ENCODE peak calls at places on chromosomes 5 and 9, in four cellular contexts. E, L, D and Z are unnamed samples.

GRCh38 chr5:179902763-179903158 is 4.9 kb downstream of the TBC1D9B start:
- DNase-seq in E (no peak), L (no peak), D (no peak), Z (no peak)

GRCh38 chr5:108769352-108769751 is 21.7 kb downstream of the FER start:
- DNase-seq in D (no peak), L (no peak), E (no peak), Z (no peak)

GRCh38 chr9:115606851-115607250 is 488.9 kb upstream of the TNC start:
- DNase-seq in D (no peak), E (no peak), L (no peak), Z (no peak)

GRCh38 chr5:14816999-14817761 is 54.4 kb downstream of the ANKH start:
- DNase-seq in E (no peak), L (no peak), D (peak), Z (no peak)

GRCh38 chr5:118891252-118891651 is 97.1 kb downstream of the DTWD2 start:
- DNase-seq in E (no peak), L (no peak), D (no peak), Z (no peak)

GRCh38 chr5:180816608-180817534 is 14.3 kb upstream of the MGAT1 start:
- DNase-seq in D (peak), L (no peak), E (no peak), Z (no peak)

GRCh38 chr9:94743035-94743954 is 16.8 kb downstream of the AOPEP start:
- DNase-seq in D (no peak), L (no peak), E (no peak), Z (no peak)

GRCh38 chr9:137307255-137308101 is 5.4 kb upstream of the NRARP start:
- DNase-seq in D (peak), E (peak), L (no peak), Z (peak)

GRCh38 chr5:172187118-172188032 is 649 bp downstream of the STK10 start:
- DNase-seq in E (no peak), L (peak), D (no peak), Z (peak)

GRCh38 chr9:130255638-130255930 is 10.0 kb upstream of the HMCN2 start:
- DNase-seq in D (no peak), E (no peak), L (no peak), Z (no peak)

GRCh38 chr5:1769752-1770442 is 29.7 kb downstream of the MRPL36 start:
- DNase-seq in L (no peak), D (peak), E (no peak), Z (peak)

GRCh38 chr5:135678640-135679268 is 100.0 kb upstream of the CXCL14 start:
- DNase-seq in E (no peak), L (no peak), D (no peak), Z (no peak)

GRCh38 chr9:71806916-71807315 is 38.6 kb upstream of the CEMIP2 start:
- DNase-seq in L (peak), D (peak), E (no peak), Z (peak)

GRCh38 chr5:145548097-145548496 is 287.0 kb downstream of the PRELID2 start:
- DNase-seq in D (no peak), L (no peak), E (no peak), Z (no peak)

GRCh38 chr5:76556511-76557221 is 66.5 kb downstream of the F2RL2 start:
- DNase-seq in E (no peak), L (no peak), D (no peak), Z (no peak)

GRCh38 chr9:86020731-86021130 is 78.6 kb downstream of the GOLM1 start:
- DNase-seq in E (no peak), L (no peak), D (no peak), Z (no peak)

GRCh38 chr5:57824047-57824446 is 341.4 kb upstream of the ACTBL2 start:
- DNase-seq in D (no peak), L (no peak), E (no peak), Z (no peak)

GRCh38 chr9:130445268-130445983 is 665 bp downstream of the ASS1 start:
- DNase-seq in D (peak), E (no peak), L (no peak), Z (no peak)

GRCh38 chr5:139181835-139182452 is 16.2 kb downstream of the SIL1 start:
- DNase-seq in L (no peak), D (no peak), E (no peak), Z (no peak)

GRCh38 chr5:60604771-60605170 is 95.2 kb downstream of the DEPDC1B start:
- DNase-seq in D (no peak), E (no peak), L (no peak), Z (no peak)

GRCh38 chr5:50888754-50889153 is 222.3 kb downstream of the PARP8 start:
- DNase-seq in L (no peak), D (no peak), E (no peak), Z (no peak)

GRCh38 chr5:172753101-172753500 is 17.9 kb downstream of the DUSP1 start:
- DNase-seq in D (no peak), L (no peak), E (no peak), Z (no peak)

GRCh38 chr5:156920042-156920860 is 42.8 kb downstream of the TIMD4 start:
- DNase-seq in E (no peak), L (no peak), D (no peak), Z (no peak)

GRCh38 chr5:54718647-54719046 is 201.1 kb downstream of the SNX18 start:
- DNase-seq in D (peak), E (no peak), L (no peak), Z (no peak)

GRCh38 chr5:134432677-134433359 is 21.1 kb upstream of the CDKN2AIPNL start:
- DNase-seq in E (no peak), D (no peak), L (no peak), Z (no peak)

DNA sequence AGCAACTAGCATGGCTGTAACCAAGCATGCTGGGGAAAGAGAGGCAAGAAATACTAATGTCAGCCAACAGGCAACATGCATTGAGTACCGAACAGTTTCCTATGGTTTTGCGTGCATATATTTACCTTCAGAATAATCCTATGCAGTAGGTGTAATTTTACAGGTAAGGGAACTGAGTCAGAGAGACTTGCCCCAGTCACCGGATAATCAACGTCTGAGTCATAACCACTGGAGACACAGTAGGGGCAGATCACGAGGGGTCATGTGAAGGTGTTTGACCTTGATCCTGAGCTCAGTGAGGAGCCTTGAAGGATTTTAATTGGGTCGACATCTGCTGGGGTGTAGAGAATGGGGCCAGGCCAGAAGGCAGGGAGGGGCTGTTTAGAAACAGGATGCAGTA is 13.4 kb upstream of the TSC1 start:
- DNase-seq in D (no peak), E (no peak), L (no peak), Z (no peak)
- TF ChIP-seq CTCF in D (no peak), E (no peak), L (no peak), Z (no peak)

GRCh38 chr9:89319015-89319905 is 960 bp downstream of the SECISBP2 start:
- DNase-seq in D (no peak), E (no peak), L (no peak), Z (no peak)
- TF ChIP-seq CTCF in D (no peak), E (no peak), L (peak), Z (peak)

GRCh38 chr5:167294861-167295685 is 996.4 kb upstream of the WWC1 start:
- DNase-seq in E (no peak), L (no peak), D (no peak), Z (no peak)
- TF ChIP-seq CTCF in E (no peak), L (no peak), D (no peak), Z (no peak)

GRCh38 chr5:112183103-112183634 is 235.9 kb downstream of the EPB41L4A start:
- DNase-seq in E (no peak), D (no peak), L (no peak), Z (no peak)

GRCh38 chr5:112189328-112189840 is 229.7 kb downstream of the EPB41L4A start:
- DNase-seq in E (no peak), D (no peak), L (no peak), Z (no peak)

GRCh38 chr5:112192072-112192471 is 227.0 kb downstream of the EPB41L4A start:
- DNase-seq in E (no peak), L (no peak), D (no peak), Z (no peak)

DNA sequence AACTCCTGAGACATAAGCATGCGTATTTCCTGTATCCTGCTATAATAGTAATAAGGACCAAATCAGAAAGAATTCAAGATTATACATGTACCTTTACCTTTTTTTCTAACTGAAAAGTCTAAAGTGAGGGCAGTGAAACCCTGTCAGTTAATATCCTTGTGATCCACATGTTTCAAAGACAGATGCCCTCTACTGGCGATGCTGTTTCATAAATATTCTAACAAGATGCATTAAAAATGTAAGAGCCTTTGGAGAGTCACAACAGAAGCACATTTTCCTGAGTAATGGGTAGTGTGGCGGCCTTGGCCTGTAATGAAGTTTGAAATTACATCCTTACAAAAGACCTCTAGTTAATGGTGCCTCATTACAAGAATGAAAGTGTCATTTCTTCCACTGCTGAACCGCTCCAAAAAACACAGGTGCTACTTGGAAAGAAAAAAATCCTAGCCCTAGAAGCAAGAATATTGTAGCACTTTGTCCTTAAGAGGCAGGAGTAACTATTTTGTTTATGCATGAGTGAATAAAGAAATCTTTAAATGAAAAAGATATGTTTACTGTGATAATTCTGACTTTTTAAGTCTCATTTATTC is 232.6 kb downstream of the EPB41L4A start:
- DNase-seq in D (no peak), E (no peak), L (no peak), Z (no peak)
- TF ChIP-seq CTCF in D (peak), E (peak), L (peak), Z (peak)

DNA sequence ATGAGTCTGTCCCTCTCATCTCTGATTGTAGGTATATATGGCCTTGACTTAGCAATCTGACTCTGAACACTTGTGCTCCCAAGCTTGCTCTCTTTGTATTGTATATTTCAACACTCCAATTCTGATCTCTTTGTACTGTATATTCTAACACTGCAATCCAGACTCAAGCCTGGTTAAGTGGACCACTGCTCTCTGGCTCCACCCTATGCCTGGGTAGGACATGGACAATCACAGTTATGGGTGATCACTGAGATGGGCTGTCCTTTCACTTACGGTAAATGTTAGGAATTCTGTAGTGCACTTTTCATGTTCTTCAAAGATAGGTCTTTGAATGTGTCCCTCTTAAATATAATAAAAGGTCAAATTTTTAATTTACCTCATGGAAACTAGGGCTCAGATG is 165.1 kb downstream of the TLR4 start:
- DNase-seq in E (no peak), L (no peak), D (no peak), Z (no peak)
- TF ChIP-seq CTCF in E (no peak), L (no peak), D (no peak), Z (peak)

GRCh38 chr5:37045703-37046102 is 169.1 kb downstream of the NIPBL start:
- DNase-seq in E (no peak), D (no peak), L (no peak), Z (no peak)

GRCh38 chr5:37047947-37048346 is 171.4 kb downstream of the NIPBL start:
- DNase-seq in E (no peak), D (no peak), L (no peak), Z (no peak)

GRCh38 chr5:37039824-37040223 is 163.3 kb downstream of the NIPBL start:
- DNase-seq in D (no peak), E (no peak), L (no peak), Z (no peak)

GRCh38 chr5:37044120-37044519 is 167.6 kb downstream of the NIPBL start:
- DNase-seq in E (no peak), L (no peak), D (no peak), Z (no peak)

DNA sequence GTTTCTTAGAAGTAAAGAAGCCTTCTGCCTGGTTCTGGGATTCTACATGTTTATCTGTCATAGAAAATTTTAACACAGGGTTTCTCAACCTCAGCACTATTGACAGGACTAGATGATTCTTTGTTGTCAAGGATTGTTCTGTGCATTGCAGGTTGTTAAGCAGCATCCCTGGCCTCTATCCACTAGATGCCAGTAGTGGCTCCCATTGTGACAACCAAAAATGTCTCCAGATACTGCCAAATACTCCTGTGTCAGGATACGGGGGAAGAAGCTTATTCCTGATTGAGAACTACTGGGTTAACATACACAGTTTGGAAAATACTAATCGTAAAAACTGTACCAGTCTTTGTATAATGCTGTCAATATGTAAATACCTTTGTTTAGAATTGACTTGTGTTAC is 167.1 kb downstream of the NIPBL start:
- DNase-seq in E (no peak), L (no peak), D (no peak), Z (no peak)
- TF ChIP-seq CTCF in E (no peak), L (no peak), D (no peak), Z (no peak)

GRCh38 chr9:1969160-1969559 is 46.0 kb upstream of the SMARCA2 start:
- DNase-seq in L (no peak), E (no peak), D (no peak), Z (no peak)
- TF ChIP-seq CTCF in L (no peak), E (no peak), D (no peak), Z (no peak)

GRCh38 chr5:5293029-5293428 is 129.4 kb upstream of the ICE1 start:
- DNase-seq in E (no peak), L (no peak), D (no peak), Z (no peak)
- TF ChIP-seq CTCF in E (no peak), L (no peak), D (no peak), Z (no peak)

GRCh38 chr9:123105490-123105889 is 72.0 kb downstream of the GPR21 start:
- DNase-seq in E (no peak), D (no peak), L (no peak), Z (no peak)

GRCh38 chr9:123099548-123099947 is 66.1 kb downstream of the GPR21 start:
- DNase-seq in D (no peak), E (no peak), L (no peak), Z (no peak)

GRCh38 chr9:123099042-123099441 is 65.6 kb downstream of the GPR21 start:
- DNase-seq in D (no peak), E (no peak), L (no peak), Z (no peak)

GRCh38 chr9:123104807-123105206 is 71.3 kb downstream of the GPR21 start:
- DNase-seq in D (no peak), E (no peak), L (no peak), Z (no peak)

GRCh38 chr9:123102380-123103113 is 69.1 kb downstream of the GPR21 start:
- DNase-seq in E (no peak), L (no peak), D (no peak), Z (no peak)
- TF ChIP-seq CTCF in E (no peak), L (no peak), D (no peak), Z (no peak)